ENCODE peak calls at places on chromosomes 5 and 9, in ten cellular contexts. A is foreskin fibroblast; K is CD4-positive, alpha-beta T cell; I is astrocyte of the spinal cord; V is dorsolateral prefrontal cortex; Y is CD8-positive, alpha-beta T cell; H is heart right ventricle; F is endothelial cell; G is GM20000; U is epithelial cell of esophagus. B is an unnamed sample.

GRCh38 chr5:26869781-26870180 is 168.6 kb downstream of the CDH9 start:
- DNase-seq in I (no peak), H (no peak), A (no peak), K (no peak), G (no peak), Y (no peak), U (no peak), F (no peak), V (no peak), B (no peak)

GRCh38 chr9:1979815-1980367 is 35.3 kb upstream of the SMARCA2 start:
- DNase-seq in U (peak), I (peak), G (no peak), A (peak), H (no peak), F (no peak), Y (no peak), V (no peak), K (no peak), B (no peak)

GRCh38 chr5:115461506-115462290 is 82.9 kb downstream of the FEM1C start:
- DNase-seq in U (peak), K (no peak), A (peak), H (no peak), Y (no peak), V (no peak), G (no peak), I (peak), F (no peak), B (no peak)

GRCh38 chr9:105154723-105155191 is 89.7 kb upstream of the SLC44A1 start:
- DNase-seq in V (no peak), H (peak), A (peak), U (peak), G (no peak), K (no peak), I (peak), F (no peak), Y (no peak), B (no peak)

GRCh38 chr5:82405618-82406199 is 127.6 kb upstream of the RPS23 start:
- DNase-seq in F (no peak), V (no peak), A (peak), U (peak), Y (no peak), H (no peak), K (no peak), G (no peak), I (peak), B (no peak)

GRCh38 chr5:167820266-167820988 is 471.0 kb upstream of the WWC1 start:
- DNase-seq in I (peak), H (no peak), K (no peak), V (no peak), A (no peak), Y (no peak), U (peak), G (no peak), F (no peak), B (no peak)

GRCh38 chr9:107737987-107738743 is 248.6 kb upstream of the KLF4 start:
- DNase-seq in H (peak), U (peak), F (no peak), V (no peak), K (no peak), A (peak), I (peak), G (no peak), Y (no peak), B (no peak)

GRCh38 chr5:67831081-67831480 is 384.5 kb upstream of the PIK3R1 start:
- DNase-seq in H (no peak), K (no peak), A (no peak), F (no peak), V (no peak), G (no peak), Y (no peak), U (no peak), I (no peak), B (no peak)

GRCh38 chr5:143446535-143447226 is 43.2 kb upstream of the NR3C1 start:
- DNase-seq in U (no peak), A (no peak), F (no peak), I (no peak), G (no peak), V (no peak), Y (no peak), K (no peak), H (no peak), B (no peak)

GRCh38 chr5:96537386-96537785 is 104.3 kb upstream of the PCSK1 start:
- DNase-seq in A (peak), Y (no peak), U (peak), G (no peak), H (no peak), F (no peak), K (no peak), I (peak), V (no peak), B (no peak)

GRCh38 chr5:146883496-146883895 is 4.9 kb upstream of the PPP2R2B start:
- DNase-seq in K (no peak), H (no peak), I (no peak), A (no peak), Y (no peak), F (no peak), G (no peak), U (peak), V (no peak), B (no peak)

GRCh38 chr9:120413121-120414048 is 166.6 kb downstream of the CDK5RAP2 start:
- DNase-seq in U (peak), F (no peak), V (no peak), Y (no peak), G (no peak), I (no peak), A (no peak), H (no peak), K (no peak), B (no peak)

GRCh38 chr9:87276851-87277251 is 220.8 kb upstream of the DAPK1 start:
- DNase-seq in H (no peak), A (no peak), K (no peak), G (no peak), U (peak), I (peak), V (no peak), F (no peak), Y (no peak), B (no peak)

GRCh38 chr5:175746851-175747250 is 89.0 kb downstream of the HRH2 start:
- DNase-seq in U (peak), I (no peak), Y (no peak), G (no peak), A (no peak), K (no peak), V (no peak), F (no peak), H (no peak), B (no peak)

GRCh38 chr5:43007911-43008368 is 32.2 kb downstream of the ANXA2R start:
- DNase-seq in K (peak), U (peak), H (peak), V (no peak), G (peak), I (peak), A (peak), F (peak), Y (peak), B (peak)

GRCh38 chr5:78362220-78362619 is 1.8 kb downstream of the SCAMP1 start:
- DNase-seq in A (no peak), H (no peak), U (no peak), V (no peak), F (no peak), K (no peak), G (no peak), I (no peak), Y (no peak), B (no peak)

GRCh38 chr5:78361226-78361993 is 993 bp downstream of the SCAMP1 start:
- DNase-seq in V (no peak), A (peak), G (peak), K (no peak), H (peak), F (peak), U (peak), Y (no peak), I (peak), B (no peak)

GRCh38 chr5:78367318-78367991 is 7.0 kb downstream of the SCAMP1 start:
- DNase-seq in V (no peak), I (no peak), K (no peak), H (no peak), Y (no peak), U (no peak), F (no peak), A (no peak), G (no peak), B (no peak)

GRCh38 chr5:78360674-78361225 is 333 bp downstream of the SCAMP1 start:
- DNase-seq in U (no peak), K (peak), F (peak), H (peak), I (no peak), G (peak), Y (peak), V (peak), A (no peak), B (peak)

DNA sequence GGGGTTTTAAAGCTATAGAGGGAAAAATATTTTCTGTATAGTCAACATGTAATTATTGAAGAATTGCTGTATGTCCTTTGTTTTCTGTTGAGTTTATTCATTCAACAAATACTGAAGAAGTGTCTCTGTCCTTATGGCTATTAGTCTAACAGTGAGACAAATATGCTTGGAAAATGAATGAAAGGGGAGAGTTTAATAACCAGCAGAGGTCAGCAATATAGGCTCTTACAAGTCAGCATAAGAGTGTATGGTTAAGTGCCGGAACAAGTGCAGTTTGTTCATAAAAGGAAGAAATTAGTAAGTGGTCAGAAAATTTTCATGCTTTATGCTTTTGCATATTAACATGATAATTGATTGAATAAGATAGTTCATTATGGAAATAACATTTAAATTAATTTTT is 3.6 kb downstream of the SCAMP1 start:
- DNase-seq in A (no peak), V (no peak), K (no peak), F (no peak), H (no peak), G (no peak), U (no peak), I (no peak), Y (no peak), B (no peak)
- TF ChIP-seq CTCF in A (no peak), V (no peak), K (no peak), F (no peak), H (no peak), G (no peak), U (no peak), I (no peak), Y (no peak), B (no peak)

GRCh38 chr5:66742083-66742895 is 146.1 kb downstream of the MAST4 start:
- DNase-seq in U (peak), Y (no peak), F (no peak), V (peak), K (no peak), G (no peak), H (peak), A (no peak), I (no peak), B (no peak)
- TF ChIP-seq CTCF in U (peak), Y (no peak), F (no peak), V (peak), K (no peak), G (no peak), H (peak), A (no peak), I (peak), B (no peak)

GRCh38 chr9:37364751-37365360 is 57.6 kb upstream of the GRHPR start:
- DNase-seq in V (no peak), Y (no peak), H (no peak), U (peak), K (no peak), F (no peak), A (no peak), I (no peak), G (no peak), B (no peak)
- TF ChIP-seq CTCF in V (no peak), Y (no peak), H (peak), U (no peak), K (no peak), F (no peak), A (peak), I (peak), G (peak), B (no peak)

DNA sequence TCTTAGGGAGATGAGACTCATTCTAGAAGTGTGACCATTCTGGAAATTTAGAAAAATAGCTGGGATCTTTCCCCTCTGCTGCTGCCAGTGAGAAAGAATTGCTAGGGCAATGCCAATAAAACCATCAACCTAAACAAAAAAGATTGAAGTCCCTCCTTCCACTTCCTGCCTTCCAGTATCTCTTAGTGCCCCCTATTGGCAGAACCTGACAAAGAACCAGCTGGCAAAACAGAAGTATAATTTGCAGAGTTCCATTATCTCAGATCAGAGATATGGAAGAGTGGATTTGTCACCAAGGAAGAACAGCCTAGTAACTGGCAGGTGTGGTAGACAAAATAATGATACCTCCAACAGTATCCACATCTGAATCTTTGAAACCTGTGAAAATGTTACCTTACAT is 13.8 kb upstream of the PLCXD3 start:
- DNase-seq in A (no peak), F (no peak), H (no peak), K (no peak), I (no peak), U (peak), V (no peak), Y (no peak), G (no peak), B (no peak)
- TF ChIP-seq CTCF in A (peak), F (peak), H (no peak), K (no peak), I (peak), U (peak), V (peak), Y (no peak), G (peak), B (no peak)

GRCh38 chr5:61821561-61821960 is 484.4 kb upstream of the KIF2A start:
- DNase-seq in I (no peak), G (no peak), F (no peak), K (no peak), A (no peak), U (no peak), Y (no peak), H (no peak), V (no peak), B (no peak)

GRCh38 chr5:61815343-61815742 is 483.3 kb downstream of the ZSWIM6 start:
- DNase-seq in H (no peak), V (no peak), A (no peak), G (no peak), I (no peak), U (no peak), Y (no peak), F (no peak), K (no peak), B (no peak)

GRCh38 chr5:61816585-61817450 is 484.8 kb downstream of the ZSWIM6 start:
- DNase-seq in G (no peak), Y (no peak), A (no peak), U (peak), K (no peak), F (no peak), H (no peak), V (no peak), I (no peak), B (no peak)

GRCh38 chr5:61816146-61816545 is 484.1 kb downstream of the ZSWIM6 start:
- DNase-seq in U (no peak), K (no peak), V (no peak), F (no peak), Y (no peak), H (no peak), A (no peak), I (no peak), G (no peak), B (no peak)

GRCh38 chr5:61817472-61818326 is 485.6 kb downstream of the ZSWIM6 start:
- DNase-seq in G (no peak), H (peak), I (peak), K (no peak), U (peak), F (peak), V (peak), Y (no peak), A (peak), B (no peak)
- TF ChIP-seq CTCF in G (no peak), H (peak), I (peak), K (no peak), U (peak), F (peak), V (peak), Y (no peak), A (peak), B (no peak)

GRCh38 chr5:111243353-111243752 is 19.2 kb downstream of the CAMK4 start:
- DNase-seq in G (no peak), K (no peak), I (no peak), U (no peak), V (no peak), Y (no peak), F (no peak), A (no peak), H (no peak), B (no peak)
- TF ChIP-seq CTCF in G (no peak), K (no peak), I (no peak), U (no peak), V (no peak), Y (no peak), F (no peak), A (no peak), H (no peak), B (no peak)